ENCODE peak calls at places on chromosomes 16 and 17, in seven cellular contexts. B is colonic mucosa; G is CD8-positive, alpha-beta T cell; Z is fibroblast of lung; E is spleen; A is A673; R is OCI-LY7. P is an unnamed sample.

GRCh38 chr16:84922351-84923135 is 88.8 kb downstream of the ZDHHC7 start:
- DNase-seq in B (peak; percentile 49), G (no peak), Z (no peak), E (no peak), A (no peak), R (peak; percentile 29), P (peak; percentile 55)

GRCh38 chr16:24729967-24730815 is 740 bp downstream of the TNRC6A start:
- DNase-seq in B (peak; percentile 60), G (peak; percentile 34), Z (no peak), E (no peak), A (peak; percentile 57), R (peak; percentile 21), P (peak; percentile 70)

GRCh38 chr17:65297384-65297783 is 160.2 kb downstream of the RGS9 start:
- DNase-seq in B (no peak), G (no peak), Z (peak; percentile 40), E (no peak), A (peak; percentile 74), R (no peak), P (no peak)

GRCh38 chr16:27111486-27111885 is 44.8 kb downstream of the C16orf82 start:
- DNase-seq in B (no peak), G (no peak), Z (no peak), E (no peak), A (no peak), R (peak; percentile 53), P (no peak)

GRCh38 chr17:44059101-44059892 is 7.2 kb downstream of the LSM12 start:
- DNase-seq in B (no peak), G (no peak), Z (no peak), E (no peak), A (no peak), R (no peak), P (no peak)

GRCh38 chr17:73643012-73643845 is 1.0 kb downstream of the SDK2 start:
- DNase-seq in B (peak; percentile 47), G (no peak), Z (peak; percentile 4), E (peak; percentile 88), A (peak; percentile 21), R (no peak), P (peak; percentile 69)

GRCh38 chr16:68257906-68258800 is 6.2 kb upstream of the SLC7A6 start:
- DNase-seq in B (peak; percentile 65), G (no peak), Z (peak; percentile 35), E (no peak), A (no peak), R (no peak), P (peak; percentile 75)

GRCh38 chr16:81821422-81822128 is 42.5 kb downstream of the PLCG2 start:
- DNase-seq in B (no peak), G (no peak), Z (peak; percentile 11), E (peak; percentile 79), A (no peak), R (peak; percentile 95), P (no peak)

GRCh38 chr16:4207683-4208528 is 34.0 kb downstream of the SRL start:
- DNase-seq in B (no peak), G (no peak), Z (no peak), E (no peak), A (no peak), R (no peak), P (no peak)

DNA sequence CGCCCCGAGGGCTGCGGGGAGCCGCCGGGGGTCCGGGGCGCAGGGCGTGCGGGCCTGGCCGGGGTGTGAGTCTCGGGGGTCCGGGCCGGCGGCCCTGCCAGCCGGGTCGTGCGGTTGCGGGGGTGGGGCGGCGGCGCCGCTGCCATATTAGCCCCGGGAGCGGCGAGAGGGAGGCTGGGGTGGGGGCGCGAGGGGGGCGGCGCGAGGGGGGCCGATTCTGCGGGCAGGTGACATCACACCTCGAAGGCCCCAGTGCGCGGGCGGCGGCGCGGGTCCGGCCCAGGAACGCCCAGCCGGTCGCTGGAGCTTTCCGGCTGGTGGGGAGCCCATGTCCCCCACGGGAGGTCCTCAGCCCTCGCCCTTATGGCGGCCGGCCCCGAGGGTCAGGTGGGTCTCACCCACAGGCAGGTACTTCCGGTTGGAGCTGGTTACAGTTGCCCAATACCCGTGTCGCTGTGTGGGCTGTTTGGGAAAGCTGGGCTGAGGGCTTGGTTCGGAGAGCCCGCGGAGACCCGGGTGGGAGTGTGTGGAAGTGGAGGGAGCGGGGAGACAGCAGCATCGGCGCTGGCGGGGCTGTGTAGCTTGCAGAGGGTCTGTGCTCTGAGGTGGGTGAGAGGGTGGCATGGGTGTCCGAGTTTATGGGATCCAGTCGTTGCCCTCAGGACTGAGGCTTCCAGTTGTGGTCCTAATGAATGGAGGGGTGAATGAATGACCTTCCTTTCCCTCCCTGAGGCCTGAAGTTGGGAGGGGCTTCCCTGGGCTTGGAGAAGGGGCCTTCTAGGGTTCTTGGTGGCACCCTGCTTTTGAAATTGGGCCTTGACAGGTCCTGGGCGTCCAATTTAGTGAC is 804 bp downstream of the ATP6V0C start:
- DNase-seq in B (no peak), G (no peak), Z (no peak), E (peak; percentile 91), A (no peak), R (peak; percentile 38), P (no peak)
- H3K4me1 ChIP-seq in B (peaks cover 29% of the 10 kb centered on the region), G (peaks cover 56% of the 10 kb centered on the region), Z (peaks cover 23% of the 10 kb centered on the region), E (peaks cover 84% of the 10 kb centered on the region), A (peaks cover 15% of the 10 kb centered on the region), R (peaks cover 46% of the 10 kb centered on the region), P (peaks cover 48% of the 10 kb centered on the region)

DNA sequence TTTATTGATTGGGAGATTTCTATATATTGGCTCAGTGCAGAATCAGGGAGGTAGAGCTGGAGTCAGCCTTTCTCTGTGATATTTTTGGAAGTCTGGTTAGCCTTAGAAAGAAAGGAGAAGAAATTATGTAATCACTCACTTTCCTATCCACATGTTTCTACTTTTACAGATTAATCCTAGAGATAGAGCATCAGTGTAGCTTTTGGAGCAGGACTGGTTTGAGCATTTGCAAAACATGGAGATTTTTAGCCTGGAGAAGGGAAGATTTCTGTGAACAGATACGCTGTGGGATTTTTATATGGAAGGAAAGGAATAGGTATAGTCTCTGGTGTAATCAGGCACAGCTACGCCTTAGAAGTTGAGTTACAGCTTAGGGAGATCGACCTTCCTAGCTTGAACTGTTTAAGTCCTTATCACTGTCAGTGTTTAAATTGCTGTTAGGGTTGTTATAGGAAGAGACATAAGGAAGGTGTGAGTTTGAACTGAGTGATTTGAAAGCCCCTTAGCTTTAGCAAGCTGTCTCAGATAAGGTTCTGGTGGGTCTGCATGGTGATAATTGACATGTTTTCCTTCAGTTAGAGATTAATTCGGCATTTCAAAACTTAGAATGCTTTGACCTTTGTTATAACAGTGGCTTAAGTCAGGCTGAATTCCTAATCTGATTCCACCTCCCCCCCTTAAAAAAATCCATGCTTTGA is 20.5 kb downstream of the METTL9 start:
- DNase-seq in B (no peak), G (no peak), Z (no peak), E (no peak), A (no peak), R (no peak), P (no peak)
- H3K36me3 ChIP-seq in B (no peaks in the 10 kb centered on the region), G (peaks cover 2% of the 10 kb centered on the region), Z (peaks cover 1% of the 10 kb centered on the region), E (peaks cover 11% of the 10 kb centered on the region), A (peaks cover 7% of the 10 kb centered on the region), R (peaks cover 73% of the 10 kb centered on the region), P (no peaks in the 10 kb centered on the region)

GRCh38 chr17:2180768-2181167 is 122.8 kb downstream of the SMG6 start:
- DNase-seq in B (no peak), G (no peak), Z (no peak), E (no peak), A (no peak), R (no peak), P (no peak)

GRCh38 chr17:2178798-2179505 is 124.0 kb downstream of the HIC1 start:
- DNase-seq in B (no peak), G (no peak), Z (no peak), E (peak; percentile 81), A (no peak), R (no peak), P (peak; percentile 53)

GRCh38 chr17:2183346-2183745 is 120.2 kb downstream of the SMG6 start:
- DNase-seq in B (no peak), G (no peak), Z (peak; percentile 37), E (no peak), A (no peak), R (no peak), P (no peak)

GRCh38 chr17:2179615-2180295 is 123.8 kb downstream of the SMG6 start:
- DNase-seq in B (peak; percentile 78), G (no peak), Z (peak; percentile 96), E (no peak), A (peak; percentile 91), R (no peak), P (no peak)

DNA sequence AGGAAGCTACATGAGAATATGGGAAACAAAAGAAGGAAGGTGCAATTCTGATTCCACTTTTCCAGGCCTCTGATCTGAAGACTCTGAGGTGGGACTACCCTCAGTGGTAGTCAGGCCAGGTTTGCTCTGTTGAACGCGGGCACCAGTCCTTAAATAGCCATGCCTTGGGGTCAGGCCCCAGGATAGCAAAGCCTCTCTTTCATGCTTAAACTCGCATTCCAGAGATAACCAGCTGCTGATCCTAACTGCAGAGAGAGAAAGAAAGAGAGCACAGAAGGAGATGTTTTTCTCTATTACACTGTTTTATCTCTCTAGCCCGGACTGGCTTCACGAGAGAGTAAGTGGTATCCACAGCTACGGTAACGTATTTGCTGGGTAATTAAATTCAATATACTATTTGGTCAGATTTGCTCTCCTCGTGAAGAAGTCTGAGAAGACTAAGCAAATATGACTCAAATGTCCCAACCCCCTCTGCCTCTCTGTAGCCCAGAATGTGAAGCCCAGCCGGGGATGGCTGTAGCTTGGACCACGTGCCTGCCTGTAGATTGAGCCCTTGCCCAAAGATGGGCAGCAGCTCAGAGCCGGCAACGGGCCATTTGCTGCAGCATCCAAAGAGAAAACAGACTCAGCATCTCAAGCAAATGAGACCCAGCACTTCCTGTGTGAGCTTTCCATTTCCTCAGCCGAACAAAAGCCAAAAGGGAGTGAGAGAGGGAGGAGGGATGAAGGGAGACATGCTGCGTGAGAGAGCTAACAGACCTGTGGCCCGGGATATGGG is 122.2 kb downstream of the SMG6 start:
- DNase-seq in B (peak; percentile 53), G (no peak), Z (peak; percentile 98), E (no peak), A (no peak), R (no peak), P (peak; percentile 71)
- H3K4me1 ChIP-seq in B (no peaks in the 10 kb centered on the region), G (no peaks in the 10 kb centered on the region), Z (peaks cover 60% of the 10 kb centered on the region), E (peaks cover 63% of the 10 kb centered on the region), A (peaks cover 35% of the 10 kb centered on the region), R (no peaks in the 10 kb centered on the region), P (peaks cover 26% of the 10 kb centered on the region)

GRCh38 chr17:45118691-45119090 is 13.6 kb downstream of the PLCD3 start:
- DNase-seq in B (no peak), G (no peak), Z (no peak), E (no peak), A (no peak), R (no peak), P (no peak)

GRCh38 chr17:45115871-45116270 is 16.4 kb downstream of the PLCD3 start:
- DNase-seq in B (no peak), G (no peak), Z (peak; percentile 58), E (no peak), A (no peak), R (no peak), P (no peak)

GRCh38 chr17:45117848-45118646 is 14.3 kb downstream of the PLCD3 start:
- DNase-seq in B (no peak), G (no peak), Z (no peak), E (no peak), A (no peak), R (no peak), P (no peak)

GRCh38 chr17:45116434-45117016 is 15.8 kb downstream of the PLCD3 start:
- DNase-seq in B (no peak), G (no peak), Z (no peak), E (no peak), A (no peak), R (no peak), P (no peak)

DNA sequence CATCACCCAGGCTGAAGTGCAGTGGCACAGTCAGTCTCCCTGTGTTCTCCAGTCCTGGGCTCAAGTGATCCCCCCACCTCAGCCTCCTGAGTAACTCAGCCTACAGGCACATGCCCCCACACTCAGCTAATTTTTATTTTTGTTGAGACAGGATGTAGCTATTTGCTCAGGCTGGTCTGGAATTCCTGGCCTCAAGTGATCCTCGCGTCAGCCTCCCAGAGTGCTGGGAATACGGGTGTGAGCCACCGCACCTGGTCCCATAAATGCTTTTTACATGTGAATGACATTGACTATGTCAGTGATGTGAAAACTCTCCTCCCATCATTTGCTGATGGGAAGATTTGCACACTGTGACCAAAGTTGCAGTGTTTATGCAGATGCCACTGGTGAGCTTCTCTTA is 15.0 kb downstream of the PLCD3 start:
- DNase-seq in B (no peak), G (no peak), Z (no peak), E (no peak), A (no peak), R (no peak), P (no peak)
- H3K36me3 ChIP-seq in B (no peaks in the 10 kb centered on the region), G (no peaks in the 10 kb centered on the region), Z (peaks cover 15% of the 10 kb centered on the region), E (no peaks in the 10 kb centered on the region), A (no peaks in the 10 kb centered on the region), R (no peaks in the 10 kb centered on the region), P (peaks cover 4% of the 10 kb centered on the region)

P was measured in mucosa of descending colon.